ENCODE peak calls at places on chromosomes 3 and 15, in five cellular contexts. D is body of pancreas, A is ovary, S is K562, T is stomach. Z is an unnamed sample.

GRCh38 chr3:110459021-110459420 is 612.6 kb upstream of the NECTIN3 start:
- DNase-seq in D (no peak), A (no peak), S (no peak), T (no peak), Z (no peak)

GRCh38 chr3:129596194-129597086 is 10.0 kb downstream of the PLXND1 start:
- DNase-seq in D (peak), A (peak), S (peak), T (no peak), Z (peak)

GRCh38 chr3:22045882-22046281 is 294.9 kb upstream of the ZNF385D start:
- DNase-seq in D (no peak), A (no peak), S (no peak), T (no peak), Z (no peak)

GRCh38 chr3:10185804-10186762 is 21.4 kb downstream of the IRAK2 start:
- DNase-seq in D (no peak), A (no peak), S (no peak), T (no peak), Z (no peak)

GRCh38 chr3:18666655-18667054 is 241.5 kb upstream of the SATB1 start:
- DNase-seq in D (no peak), A (no peak), S (no peak), T (no peak), Z (no peak)

GRCh38 chr3:10122724-10123123 is 7.2 kb downstream of the BRK1 start:
- DNase-seq in D (no peak), A (no peak), S (no peak), T (no peak), Z (no peak)

GRCh38 chr3:181741428-181741827 is 29.7 kb downstream of the SOX2 start:
- DNase-seq in D (no peak), A (no peak), S (no peak), T (no peak), Z (no peak)

GRCh38 chr3:24951186-24951585 is 456.5 kb upstream of the THRB start:
- DNase-seq in D (no peak), A (no peak), S (no peak), T (no peak), Z (no peak)

GRCh38 chr3:179227349-179227748 is 23.6 kb downstream of the KCNMB3 start:
- DNase-seq in D (no peak), A (no peak), S (no peak), T (no peak), Z (no peak)

GRCh38 chr3:20096135-20096685 is 56.0 kb downstream of the KAT2B start:
- DNase-seq in D (no peak), A (no peak), S (no peak), T (no peak), Z (no peak)

GRCh38 chr15:41490355-41490754 is 3.3 kb upstream of the ITPKA start:
- DNase-seq in D (no peak), A (no peak), S (peak), T (no peak), Z (no peak)

GRCh38 chr15:77296773-77297337 is 123.0 kb downstream of the PEAK1 start:
- DNase-seq in D (no peak), A (no peak), S (no peak), T (no peak), Z (no peak)

GRCh38 chr15:52668133-52668532 is 11.1 kb downstream of the ATOSA start:
- DNase-seq in D (no peak), A (no peak), S (no peak), T (no peak), Z (no peak)

GRCh38 chr3:20039765-20040475 is at the start of gene KAT2B:
- DNase-seq in D (peak), A (peak), S (peak), T (peak), Z (peak)

GRCh38 chr15:51076898-51077564 is 17.7 kb downstream of the TNFAIP8L3 start:
- DNase-seq in D (peak), A (peak), S (no peak), T (peak), Z (peak)

GRCh38 chr15:77599899-77600298 is 32.8 kb downstream of the LINGO1 start:
- DNase-seq in D (no peak), A (no peak), S (peak), T (no peak), Z (no peak)

GRCh38 chr3:105867690-105868449 is 942 bp downstream of the CBLB start:
- DNase-seq in D (peak), A (no peak), S (no peak), T (no peak), Z (no peak)

GRCh38 chr3:3625461-3626271 is 173.6 kb upstream of the LRRN1 start:
- DNase-seq in D (no peak), A (no peak), S (no peak), T (no peak), Z (no peak)

GRCh38 chr3:124784686-124785382 is 54.6 kb downstream of the UMPS start:
- DNase-seq in D (no peak), A (no peak), S (no peak), T (no peak), Z (peak)

GRCh38 chr15:90585863-90586262 is 56.1 kb downstream of the CRTC3 start:
- DNase-seq in D (no peak), A (no peak), S (no peak), T (no peak), Z (no peak)

GRCh38 chr3:58251653-58252052 is 14.1 kb downstream of the ABHD6 start:
- DNase-seq in D (no peak), A (no peak), S (no peak), T (no peak), Z (no peak)

GRCh38 chr3:113136071-113136470 is 75.3 kb upstream of the BOC start:
- DNase-seq in D (no peak), A (no peak), S (no peak), T (no peak), Z (no peak)

GRCh38 chr15:100125627-100126231 is 216.0 kb downstream of the ADAMTS17 start:
- DNase-seq in D (peak), A (peak), S (no peak), T (no peak), Z (no peak)

GRCh38 chr15:42679285-42680141 is 57.4 kb downstream of the CDAN1 start:
- DNase-seq in D (no peak), A (no peak), S (no peak), T (no peak), Z (no peak)

GRCh38 chr3:130779486-130779885 is 32.9 kb upstream of the PIK3R4 start:
- DNase-seq in D (no peak), A (no peak), S (no peak), T (no peak), Z (no peak)

GRCh38 chr15:68487087-68487843 is 55.3 kb upstream of the ITGA11 start:
- DNase-seq in D (no peak), A (no peak), S (no peak), T (no peak), Z (no peak)

GRCh38 chr3:141690366-141691072 is 47.6 kb upstream of the RNF7 start:
- DNase-seq in D (no peak), A (no peak), S (no peak), T (no peak), Z (no peak)

GRCh38 chr15:89130194-89130593 is 41.9 kb downstream of the ABHD2 start:
- DNase-seq in D (no peak), A (no peak), S (no peak), T (no peak), Z (no peak)

GRCh38 chr15:39597751-39598185 is 16.9 kb downstream of the THBS1 start:
- DNase-seq in D (no peak), A (no peak), S (no peak), T (no peak), Z (no peak)

GRCh38 chr15:39597336-39597735 is 16.5 kb downstream of the THBS1 start:
- DNase-seq in D (no peak), A (no peak), S (no peak), T (no peak), Z (no peak)

GRCh38 chr15:39598186-39598850 is 17.4 kb downstream of the THBS1 start:
- DNase-seq in D (no peak), A (no peak), S (no peak), T (no peak), Z (no peak)

GRCh38 chr15:39599871-39600270 is 19.0 kb downstream of the THBS1 start:
- DNase-seq in D (no peak), A (no peak), S (no peak), T (no peak), Z (no peak)

GRCh38 chr15:39598958-39599845 is 18.3 kb downstream of the THBS1 start:
- DNase-seq in D (no peak), A (no peak), S (no peak), T (no peak), Z (no peak)
- TF ChIP-seq POLR2A in D (no peak), A (no peak), S (no peak), T (no peak), Z (no peak)

GRCh38 chr15:64048766-64049165 is 2.5 kb upstream of the DAPK2 start:
- DNase-seq in D (no peak), A (no peak), S (no peak), T (no peak), Z (no peak)

GRCh38 chr15:64045106-64045435 is 1.2 kb downstream of the DAPK2 start:
- DNase-seq in D (no peak), A (no peak), S (no peak), T (no peak), Z (no peak)

GRCh38 chr15:64044315-64045105 is 1.8 kb downstream of the DAPK2 start:
- DNase-seq in D (no peak), A (no peak), S (no peak), T (peak), Z (no peak)

GRCh38 chr15:64045774-64046346 is 425 bp downstream of the DAPK2 start:
- DNase-seq in D (no peak), A (peak), S (no peak), T (peak), Z (peak)

DNA sequence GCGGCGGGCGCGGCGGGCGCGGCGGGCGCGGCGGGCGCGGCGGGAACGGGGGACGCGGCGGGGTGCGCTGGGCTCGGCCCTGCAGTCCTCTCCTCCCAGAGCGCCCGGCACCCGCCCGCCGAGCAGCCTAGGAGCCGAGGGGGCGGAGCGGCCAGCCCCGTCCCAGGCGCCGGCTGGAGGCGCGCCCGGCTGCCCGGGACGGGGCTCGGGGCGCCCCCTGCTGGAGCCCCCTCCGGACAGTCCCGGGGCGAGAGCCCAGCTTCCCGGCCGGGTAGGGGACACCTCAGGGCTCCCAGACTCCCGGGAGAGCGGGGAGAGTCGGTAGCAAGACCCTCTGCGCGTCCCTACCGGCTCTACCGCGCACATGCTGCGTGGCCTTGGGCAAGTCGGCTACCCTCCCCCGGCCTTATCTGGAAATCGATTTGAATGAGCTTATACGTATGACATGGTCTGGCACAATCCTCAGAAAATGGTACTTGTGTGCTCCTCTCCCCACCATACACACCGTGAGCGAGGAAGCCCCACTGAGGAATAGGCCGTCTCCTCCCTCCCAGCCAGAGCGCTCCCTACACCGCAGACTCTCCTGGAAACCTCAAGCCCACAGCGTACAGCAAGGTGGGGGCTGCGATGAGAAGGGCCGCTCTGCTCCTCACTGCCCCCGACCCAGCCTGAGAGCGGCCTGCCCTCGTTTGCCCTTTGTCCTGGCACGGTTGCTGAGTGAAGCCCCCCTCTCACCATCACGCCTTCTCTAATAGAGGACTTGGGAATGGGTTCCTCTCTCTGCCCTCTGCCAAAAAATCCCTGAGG is at the start of gene DAPK2:
- DNase-seq in D (peak), A (peak), S (peak), T (peak), Z (peak)
- TF ChIP-seq CTCF in D (peak), A (peak), S (peak), T (peak), Z (peak)

DNA sequence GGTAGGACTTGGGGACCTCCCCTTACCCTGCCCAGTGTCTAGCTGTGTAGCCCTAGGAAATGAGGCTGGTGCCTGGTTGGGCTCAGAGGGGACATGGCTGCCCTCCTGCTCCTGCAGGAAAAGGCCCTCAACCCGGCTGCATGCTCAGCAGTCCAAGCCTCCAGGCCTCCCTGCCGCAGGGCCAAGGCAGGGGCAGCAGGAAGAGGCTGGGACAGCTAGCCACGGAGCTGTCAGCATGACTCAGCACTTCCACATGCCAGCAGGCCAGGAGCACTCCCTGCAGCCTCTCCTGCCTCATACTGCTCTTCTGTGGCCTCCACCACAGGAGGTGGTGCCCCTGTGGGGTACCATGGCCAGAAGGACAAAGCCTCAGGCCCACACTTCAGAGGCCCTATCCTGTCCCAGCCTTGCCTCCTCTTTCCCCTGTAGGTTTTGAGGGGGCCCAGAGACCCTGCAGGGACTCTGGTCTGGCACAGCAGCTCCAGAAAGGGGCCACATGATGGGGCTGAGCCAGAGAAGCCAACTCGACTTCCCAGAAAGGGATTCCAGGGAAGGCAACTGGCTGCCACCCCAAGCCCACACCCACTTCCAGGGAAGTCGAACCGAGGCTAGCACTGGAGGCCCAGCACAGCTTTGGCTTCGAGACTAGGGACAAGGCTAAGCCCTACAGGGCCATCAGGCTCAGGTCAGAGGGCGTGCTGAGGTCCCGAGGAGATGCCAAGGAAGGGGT is 19.5 kb downstream of the TKT start:
- DNase-seq in D (peak), A (peak), S (peak), T (peak), Z (peak)
- H3K27ac ChIP-seq in D (peak), A (peak), S (peak), T (peak), Z (peak)

GRCh38 chr3:101724329-101725191 is at the start of gene CEP97:
- DNase-seq in D (peak), A (peak), S (peak), T (peak), Z (peak)
- TF ChIP-seq POLR2A in D (peak), A (no peak), S (peak), T (no peak), Z (no peak)

GRCh38 chr15:28099555-28100140 is 533 bp upstream of the OCA2 start:
- DNase-seq in D (no peak), A (no peak), S (no peak), T (no peak), Z (no peak)

GRCh38 chr15:28098360-28098765 is 752 bp downstream of the OCA2 start:
- DNase-seq in D (no peak), A (no peak), S (no peak), T (no peak), Z (peak)

GRCh38 chr15:28097656-28098359 is 1.3 kb downstream of the OCA2 start:
- DNase-seq in D (no peak), A (no peak), S (no peak), T (no peak), Z (no peak)

GRCh38 chr15:28100516-28101195 is 1.5 kb upstream of the OCA2 start:
- DNase-seq in D (no peak), A (no peak), S (no peak), T (no peak), Z (peak)

GRCh38 chr15:28098766-28099554 is at the start of gene OCA2:
- DNase-seq in D (peak), A (peak), S (peak), T (peak), Z (peak)
- TF ChIP-seq CTCF in D (no peak), A (no peak), S (peak), T (no peak), Z (no peak)

GRCh38 chr3:188706599-188706998 is 465.2 kb upstream of the TPRG1 start:
- DNase-seq in D (no peak), A (no peak), S (no peak), T (no peak), Z (no peak)

GRCh38 chr3:188706176-188706575 is 465.6 kb upstream of the TPRG1 start:
- DNase-seq in D (no peak), A (no peak), S (no peak), T (no peak), Z (no peak)

GRCh38 chr3:188707396-188708288 is 464.1 kb upstream of the TPRG1 start:
- DNase-seq in D (no peak), A (no peak), S (no peak), T (no peak), Z (no peak)

GRCh38 chr3:188712257-188712924 is 459.4 kb upstream of the TPRG1 start:
- DNase-seq in D (no peak), A (no peak), S (no peak), T (no peak), Z (no peak)

GRCh38 chr3:188711898-188712256 is 459.9 kb upstream of the TPRG1 start:
- DNase-seq in D (no peak), A (no peak), S (no peak), T (no peak), Z (no peak)
- H3K27ac ChIP-seq in D (no peak), A (no peak), S (no peak), T (peak), Z (peak)